ENCODE peak calls at places on chromosomes 6 and 20, in five cellular contexts. L is stimulated activated naive CD8-positive, alpha-beta T cell treated with anti-CD3 and anti-CD28 coated beads, Interleukin-15, Interleukin-2, amounts not matched to agents 100 U/mL and 50 U/mL, for 24 hours; I is BJ; T is H9; A is T47D. C is an unnamed sample.

GRCh38 chr20:24095753-24096152 is 107.2 kb upstream of the GGTLC1 start:
- DNase-seq in L (no peak), I (no peak), T (no peak), A (no peak), C (no peak)

GRCh38 chr6:41504526-41505021 is 41.6 kb upstream of the FOXP4 start:
- DNase-seq in L (no peak), I (no peak), T (no peak), A (peak), C (no peak)

GRCh38 chr6:11198663-11199603 is 33.5 kb downstream of the NEDD9 start:
- DNase-seq in L (no peak), I (no peak), T (no peak), A (no peak), C (no peak)

GRCh38 chr20:920306-920705 is 4.2 kb upstream of the ANGPT4 start:
- DNase-seq in L (no peak), I (no peak), T (no peak), A (no peak), C (no peak)

GRCh38 chr20:10313215-10313614 is 94.6 kb downstream of the SNAP25 start:
- DNase-seq in L (no peak), I (no peak), T (no peak), A (no peak), C (no peak)

GRCh38 chr6:24245275-24245674 is 112.6 kb downstream of the DCDC2 start:
- DNase-seq in L (no peak), I (no peak), T (no peak), A (no peak), C (no peak)

GRCh38 chr20:61725966-61726365 is 339.7 kb downstream of the TAF4 start:
- DNase-seq in L (no peak), I (no peak), T (no peak), A (no peak), C (no peak)

GRCh38 chr6:7561153-7561964 is 19.9 kb downstream of the DSP start:
- DNase-seq in L (no peak), I (no peak), T (no peak), A (peak), C (no peak)

GRCh38 chr6:14671261-14671681 is 553.7 kb downstream of the CD83 start:
- DNase-seq in L (no peak), I (no peak), T (no peak), A (no peak), C (no peak)

GRCh38 chr6:84657486-84657885 is 106.9 kb downstream of the TBX18 start:
- DNase-seq in L (no peak), I (no peak), T (no peak), A (no peak), C (no peak)

GRCh38 chr20:20562507-20562906 is 149.9 kb downstream of the RALGAPA2 start:
- DNase-seq in L (no peak), I (no peak), T (no peak), A (no peak), C (no peak)

GRCh38 chr20:23155141-23155590 is 69.0 kb upstream of the CD93 start:
- DNase-seq in L (no peak), I (no peak), T (peak), A (no peak), C (no peak)

GRCh38 chr20:48824830-48825550 is 2.8 kb downstream of the PREX1 start:
- DNase-seq in L (no peak), I (no peak), T (no peak), A (no peak), C (no peak)

GRCh38 chr6:16688984-16689636 is 72.2 kb downstream of the ATXN1 start:
- DNase-seq in L (no peak), I (no peak), T (no peak), A (no peak), C (no peak)

GRCh38 chr6:4371207-4371921 is 236.0 kb upstream of the ECI2 start:
- DNase-seq in L (no peak), I (peak), T (no peak), A (no peak), C (no peak)

GRCh38 chr6:105278813-105279212 is 99.0 kb upstream of the POPDC3 start:
- DNase-seq in L (no peak), I (no peak), T (no peak), A (no peak), C (no peak)

GRCh38 chr6:110226261-110226660 is 46.0 kb downstream of the CDC40 start:
- DNase-seq in L (no peak), I (no peak), T (no peak), A (no peak), C (no peak)

C was measured in AG09319.